ENCODE peak calls at places on chromosomes 6 and 20, in four cellular contexts. V, X, D and A are unnamed samples.

GRCh38 chr6:91087864-91088263 is 501.0 kb upstream of the MAP3K7 start:
- DNase-seq in V (no peak), X (no peak), D (no peak), A (no peak)

GRCh38 chr6:57190140-57190539 is 18.0 kb downstream of the BAG2 start:
- DNase-seq in V (no peak), X (peak), D (no peak), A (no peak)

GRCh38 chr6:145155873-145156782 is 579.2 kb downstream of the EPM2A start:
- DNase-seq in V (no peak), X (no peak), D (no peak), A (no peak)

GRCh38 chr6:17710331-17710730 is 3.6 kb upstream of the NUP153 start:
- DNase-seq in V (no peak), X (no peak), D (no peak), A (no peak)

GRCh38 chr6:154721460-154721859 is 11.8 kb upstream of the SCAF8 start:
- DNase-seq in V (no peak), X (no peak), D (no peak), A (no peak)

GRCh38 chr6:166739655-166740318 is 112.7 kb upstream of the RPS6KA2 start:
- DNase-seq in V (no peak), X (no peak), D (no peak), A (no peak)

GRCh38 chr6:77136086-77136485 is 327.2 kb downstream of the HTR1B start:
- DNase-seq in V (no peak), X (no peak), D (no peak), A (no peak)

GRCh38 chr20:51132286-51132810 is 109.4 kb upstream of the KCNG1 start:
- DNase-seq in V (peak), X (no peak), D (no peak), A (no peak)

GRCh38 chr6:165636015-165636414 is 27.0 kb downstream of the PDE10A start:
- DNase-seq in V (no peak), X (no peak), D (no peak), A (no peak)

GRCh38 chr6:144047688-144048087 is 39.6 kb upstream of the PLAGL1 start:
- DNase-seq in V (no peak), X (no peak), D (no peak), A (no peak)